ENCODE peak calls at places on chromosome 13, in six cellular contexts. N, R, V, J, X and O are unnamed samples.

GRCh38 chr13:30863796-30864195 is 42.3 kb upstream of the MEDAG start:
- DNase-seq in J (no peak), V (no peak), N (no peak), R (no peak), X (no peak), O (no peak)

GRCh38 chr13:98033277-98034247 is 80.1 kb downstream of the IPO5 start:
- DNase-seq in X (no peak), V (peak; percentile 6), J (no peak), N (peak; percentile 66), R (peak; percentile 37), O (no peak)

GRCh38 chr13:70964124-70964523 is 855.9 kb upstream of the KLHL1 start:
- DNase-seq in X (no peak), J (no peak), R (no peak), N (no peak), V (no peak), O (no peak)

GRCh38 chr13:35552172-35552844 is 75.8 kb upstream of the MAB21L1 start:
- DNase-seq in X (no peak), N (peak; percentile 61), J (no peak), R (no peak), V (no peak), O (no peak)

GRCh38 chr13:101242720-101243119 is 173.6 kb downstream of the NALCN start:
- DNase-seq in N (peak; percentile 36), J (no peak), X (no peak), V (no peak), R (no peak), O (no peak)

GRCh38 chr13:74708629-74709028 is 574.4 kb upstream of the KLF12 start:
- DNase-seq in J (no peak), N (peak; percentile 6), X (no peak), V (no peak), R (no peak), O (no peak)

GRCh38 chr13:114012141-114012540 is 38.3 kb upstream of the C13orf46 start:
- DNase-seq in V (no peak), N (no peak), J (no peak), X (no peak), R (no peak), O (no peak)

GRCh38 chr13:29589967-29590366 is 5.5 kb downstream of the SLC7A1 start:
- DNase-seq in R (no peak), J (no peak), X (no peak), V (no peak), N (no peak), O (no peak)

GRCh38 chr13:49022472-49023144 is 46.9 kb downstream of the FNDC3A start:
- DNase-seq in X (no peak), R (no peak), V (no peak), N (peak; percentile 57), J (no peak), O (no peak)

GRCh38 chr13:28031220-28031903 is 42.9 kb upstream of the URAD start:
- DNase-seq in V (peak; percentile 15), R (no peak), J (no peak), X (no peak), N (no peak), O (no peak)

GRCh38 chr13:25803626-25804025 is 248.2 kb downstream of the SHISA2 start:
- DNase-seq in J (no peak), N (no peak), V (no peak), R (no peak), X (no peak), O (no peak)

GRCh38 chr13:60627071-60627686 is 230.2 kb downstream of the TDRD3 start:
- DNase-seq in R (no peak), N (peak; percentile 18), J (no peak), V (no peak), X (no peak), O (peak; percentile 47)

GRCh38 chr13:110347535-110348308 is 40.6 kb downstream of the COL4A2 start:
- DNase-seq in R (no peak), J (no peak), N (peak; percentile 80), V (no peak), X (no peak), O (no peak)

GRCh38 chr13:110371550-110372465 is 64.7 kb downstream of the COL4A2 start:
- DNase-seq in V (no peak), R (no peak), N (no peak), J (no peak), X (no peak), O (no peak)

GRCh38 chr13:114126789-114127472 is 5.5 kb downstream of the RASA3 start:
- DNase-seq in X (no peak), N (no peak), J (no peak), V (no peak), R (no peak), O (no peak)

GRCh38 chr13:73464758-73465628 is 406.2 kb downstream of the KLF5 start:
- DNase-seq in X (no peak), V (no peak), N (no peak), R (no peak), J (no peak), O (no peak)

GRCh38 chr13:94419304-94419943 is 60.1 kb downstream of the DCT start:
- DNase-seq in V (no peak), J (no peak), X (no peak), R (no peak), N (peak; percentile 95), O (no peak)

GRCh38 chr13:56561327-56561726 is 579.4 kb upstream of the PRR20A start:
- DNase-seq in V (no peak), N (no peak), J (no peak), X (no peak), R (no peak), O (no peak)

GRCh38 chr13:59459972-59460371 is 703.8 kb downstream of the DIAPH3 start:
- DNase-seq in R (peak; percentile 56), N (peak; percentile 16), J (no peak), V (no peak), X (no peak), O (no peak)

GRCh38 chr13:101751488-101751887 is 299.0 kb downstream of the ITGBL1 start:
- DNase-seq in X (no peak), V (no peak), J (no peak), N (peak; percentile 90), R (peak; percentile 85), O (peak; percentile 35)

GRCh38 chr13:106372199-106373160 is 163.0 kb downstream of the EFNB2 start:
- DNase-seq in V (no peak), N (peak; percentile 58), X (no peak), J (no peak), R (no peak), O (no peak)

GRCh38 chr13:60261432-60262351 is 98.0 kb upstream of the DIAPH3 start:
- DNase-seq in J (peak; percentile 92), R (no peak), X (no peak), V (no peak), N (no peak), O (peak; percentile 38)

GRCh38 chr13:82747948-82748347 is 1134.3 kb downstream of the SLITRK1 start:
- DNase-seq in N (peak; percentile 56), J (no peak), X (no peak), R (peak; percentile 22), V (no peak), O (no peak)

GRCh38 chr13:102466836-102467235 is 65.0 kb upstream of the FGF14 start:
- DNase-seq in R (no peak), X (no peak), J (no peak), V (no peak), N (no peak), O (no peak)

GRCh38 chr13:114107686-114108081 is 24.7 kb downstream of the RASA3 start:
- DNase-seq in R (no peak), V (peak; percentile 47), N (peak; percentile 89), J (no peak), X (no peak), O (no peak)

GRCh38 chr13:109933476-109933875 is 147.1 kb upstream of the IRS2 start:
- DNase-seq in J (no peak), X (no peak), R (no peak), V (no peak), N (no peak), O (no peak)

GRCh38 chr13:75766636-75767035 is 130.5 kb downstream of the LMO7 start:
- DNase-seq in R (no peak), J (no peak), X (no peak), V (no peak), N (no peak), O (no peak)

GRCh38 chr13:55106509-55106908 is 2034.2 kb upstream of the PRR20A start:
- DNase-seq in N (no peak), X (no peak), R (no peak), J (no peak), V (no peak), O (no peak)

GRCh38 chr13:37417042-37417441 is 181.5 kb downstream of the POSTN start:
- DNase-seq in N (peak; percentile 16), X (no peak), R (no peak), J (no peak), V (no peak), O (no peak)